ENCODE peak calls at places on chromosome 15, in seven cellular contexts. Y is spleen, B is A673, K is fibroblast of lung, P is psoas muscle, F is pancreas, I is cardiac muscle cell. X is an unnamed sample.
A peak's percentile ranks its signal among the peaks of the same experiment; 100 is the strongest.

GRCh38 chr15:67413770-67414429 is 107.0 kb upstream of the C15orf61 start:
- DNase-seq in Y (no peak), B (no peak), K (peak; percentile 66), P (no peak), F (no peak), I (peak; percentile 72), X (no peak)

GRCh38 chr15:92393994-92394326 is 279 bp downstream of the ST8SIA2 start:
- DNase-seq in Y (no peak), B (no peak), K (no peak), P (no peak), F (no peak), I (peak; percentile 2), X (no peak)

GRCh38 chr15:76964157-76964556 is 30.8 kb upstream of the PSTPIP1 start:
- DNase-seq in Y (no peak), B (no peak), K (peak; percentile 49), P (no peak), F (no peak), I (peak; percentile 25), X (no peak)

GRCh38 chr15:51969728-51970127 is 1.9 kb downstream of the LEO1 start:
- DNase-seq in Y (no peak), B (no peak), K (peak; percentile 25), P (no peak), F (no peak), I (no peak), X (no peak)

GRCh38 chr15:47961401-47962090 is 159.2 kb upstream of the SLC24A5 start:
- DNase-seq in Y (no peak), B (peak; percentile 80), K (no peak), P (no peak), F (no peak), I (no peak), X (no peak)

GRCh38 chr15:41851755-41852370 is 13.2 kb downstream of the PLA2G4B start:
- DNase-seq in Y (no peak), B (no peak), K (no peak), P (no peak), F (no peak), I (no peak), X (no peak)

GRCh38 chr15:66004618-66005262 is 135.4 kb downstream of the RAB11A start:
- DNase-seq in Y (no peak), B (peak; percentile 49), K (peak; percentile 21), P (no peak), F (peak; percentile 34), I (peak; percentile 53), X (no peak)

GRCh38 chr15:99443768-99444446 is 121.9 kb upstream of the MEF2A start:
- DNase-seq in Y (no peak), B (no peak), K (no peak), P (no peak), F (no peak), I (no peak), X (no peak)

GRCh38 chr15:79601376-79601775 is 169.2 kb downstream of the MINAR1 start:
- DNase-seq in Y (no peak), B (no peak), K (no peak), P (no peak), F (no peak), I (no peak), X (no peak)

GRCh38 chr15:74304459-74304858 is 63.0 kb downstream of the CYP11A1 start:
- DNase-seq in Y (no peak), B (no peak), K (no peak), P (no peak), F (no peak), I (no peak), X (no peak)

GRCh38 chr15:55791576-55792400 is 48.8 kb upstream of the PRTG start:
- DNase-seq in Y (no peak), B (no peak), K (peak; percentile 94), P (no peak), F (no peak), I (peak; percentile 93), X (no peak)

GRCh38 chr15:22884344-22884743 is 45.9 kb downstream of the NIPA2 start:
- DNase-seq in Y (no peak), B (no peak), K (no peak), P (no peak), F (no peak), I (no peak), X (no peak)

GRCh38 chr15:52733696-52734255 is 54.6 kb upstream of the ATOSA start:
- DNase-seq in Y (no peak), B (no peak), K (no peak), P (no peak), F (no peak), I (no peak), X (no peak)

DNA sequence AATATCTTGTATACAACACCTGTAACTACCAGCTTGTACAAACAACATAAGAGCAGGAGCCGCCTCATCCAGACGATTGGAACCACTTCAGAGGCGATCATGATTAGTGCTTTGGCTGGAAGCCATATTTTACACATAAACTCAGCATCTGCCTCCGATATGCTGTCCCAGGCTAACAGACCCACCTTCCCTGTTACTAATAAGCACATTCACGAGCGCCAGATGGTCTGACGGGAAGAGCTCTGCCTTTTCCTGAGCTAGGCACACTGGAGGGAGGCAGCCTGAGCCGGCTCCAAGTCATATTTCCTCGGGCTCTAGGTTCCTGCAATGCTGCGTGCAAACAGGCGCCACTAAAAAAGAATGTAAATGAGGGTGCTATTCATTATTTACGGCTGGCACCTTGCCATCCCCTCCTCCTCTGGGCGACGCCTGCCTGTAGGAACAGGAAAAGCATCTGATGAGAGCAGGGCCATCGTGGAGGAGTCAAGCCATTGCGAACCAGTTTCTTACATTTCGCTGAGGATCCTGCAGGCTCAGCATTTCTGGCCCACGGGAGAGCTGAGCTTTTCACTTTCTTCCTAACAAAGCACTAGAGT is 98.2 kb downstream of the ANXA2 start:
- DNase-seq in Y (no peak), B (peak; percentile 84), K (peak; percentile 30), P (no peak), F (peak; percentile 12), I (peak; percentile 34), X (no peak)
- TF ChIP-seq CTCF in Y (no peak), B (peak; percentile 44), K (peak; percentile 15), P (no peak), F (peak; percentile 17), I (peak; percentile 25), X (no peak)

GRCh38 chr15:101062471-101063171 is 143.5 kb downstream of the LRRK1 start:
- DNase-seq in Y (peak; percentile 77), B (no peak), K (no peak), P (no peak), F (no peak), I (no peak), X (no peak)

GRCh38 chr15:101063891-101064794 is 145.0 kb downstream of the LRRK1 start:
- DNase-seq in Y (peak; percentile 76), B (no peak), K (peak; percentile 62), P (no peak), F (peak; percentile 39), I (peak; percentile 71), X (no peak)

GRCh38 chr15:101060576-101061551 is 141.7 kb downstream of the LRRK1 start:
- DNase-seq in Y (peak; percentile 62), B (no peak), K (no peak), P (no peak), F (no peak), I (no peak), X (no peak)

GRCh38 chr15:101063212-101063611 is 144.1 kb downstream of the LRRK1 start:
- DNase-seq in Y (peak; percentile 68), B (no peak), K (no peak), P (no peak), F (no peak), I (no peak), X (no peak)

GRCh38 chr15:101062063-101062462 is 142.9 kb downstream of the LRRK1 start:
- DNase-seq in Y (no peak), B (no peak), K (no peak), P (no peak), F (no peak), I (no peak), X (no peak)
- H3K4me3 ChIP-seq in Y (no peak overlapping the region), B (no peak overlapping the region), K (no peak overlapping the region), P (no peak overlapping the region), F (no peak overlapping the region), I (no peak overlapping the region), X (no peak overlapping the region)

GRCh38 chr15:68729789-68730201 is 90.9 kb downstream of the ANP32A start:
- DNase-seq in Y (no peak), B (no peak), K (peak; percentile 62), P (no peak), F (no peak), I (peak; percentile 16), X (no peak)
- H3K27me3 ChIP-seq in Y (no peaks in the 10 kb centered on the region), B (no peaks in the 10 kb centered on the region), K (no peaks in the 10 kb centered on the region), P (no peaks in the 10 kb centered on the region), F (no peaks in the 10 kb centered on the region), I (no peaks in the 10 kb centered on the region), X (no peaks in the 10 kb centered on the region)

GRCh38 chr15:39931615-39932014 is 2.3 kb upstream of the EIF2AK4 start:
- DNase-seq in Y (no peak), B (peak; percentile 32), K (no peak), P (no peak), F (no peak), I (peak; percentile 46), X (no peak)
- TF ChIP-seq CTCF in Y (no peak), B (peak; percentile 54), K (peak; percentile 40), P (no peak), F (no peak), I (peak; percentile 29), X (no peak)

X was measured in thoracic aorta.